ENCODE peak calls at places on chromosomes 2 and 18, in ten cellular contexts. One of them, this sample, is unnamed.
A peak's percentile ranks its signal among the peaks of the same experiment; 100 is the strongest.

GRCh38 chr18:36993068-36993467 is 164.1 kb downstream of the KIAA1328 start:
- DNase-seq in foreskin fibroblast: peak; percentile 48
- DNase-seq in RWPE2: no peak
- DNase-seq in fibroblast of mammary gland: peak; percentile 54
- DNase-seq in activated CD4-positive, alpha-beta T cell treated with anti-CD3 and anti-CD28 coated beads for 36 hours: no peak
- DNase-seq in stimulated activated naive CD4-positive, alpha-beta T cell: no peak
- DNase-seq in stimulated activated CD4-positive, alpha-beta T cell treated with anti-CD3 and anti-CD28 coated beads, Interleukin-4, amount 100 ng/mL, for 1 hour: no peak
- DNase-seq in dorsolateral prefrontal cortex: no peak
- DNase-seq in activated T-cell treated with anti-CD3 and anti-CD28 coated beads for 1 hour: no peak
- DNase-seq in mucosa of descending colon: no peak
- DNase-seq in this sample: no peak

GRCh38 chr18:48896875-48897511 is 53.8 kb downstream of the SMAD7 start:
- DNase-seq in foreskin fibroblast: peak; percentile 63
- DNase-seq in RWPE2: peak; percentile 69
- DNase-seq in fibroblast of mammary gland: peak; percentile 67
- DNase-seq in activated CD4-positive, alpha-beta T cell treated with anti-CD3 and anti-CD28 coated beads for 36 hours: peak; percentile 44
- DNase-seq in stimulated activated naive CD4-positive, alpha-beta T cell: no peak
- DNase-seq in stimulated activated CD4-positive, alpha-beta T cell treated with anti-CD3 and anti-CD28 coated beads, Interleukin-4, amount 100 ng/mL, for 1 hour: no peak
- DNase-seq in dorsolateral prefrontal cortex: peak; percentile 55
- DNase-seq in activated T-cell treated with anti-CD3 and anti-CD28 coated beads for 1 hour: no peak
- DNase-seq in mucosa of descending colon: peak; percentile 58
- DNase-seq in this sample: peak; percentile 90

GRCh38 chr2:148048475-148049221 is 27.8 kb downstream of the MBD5 start:
- DNase-seq in foreskin fibroblast: no peak
- DNase-seq in RWPE2: no peak
- DNase-seq in fibroblast of mammary gland: peak; percentile 37
- DNase-seq in activated CD4-positive, alpha-beta T cell treated with anti-CD3 and anti-CD28 coated beads for 36 hours: no peak
- DNase-seq in stimulated activated naive CD4-positive, alpha-beta T cell: no peak
- DNase-seq in stimulated activated CD4-positive, alpha-beta T cell treated with anti-CD3 and anti-CD28 coated beads, Interleukin-4, amount 100 ng/mL, for 1 hour: no peak
- DNase-seq in dorsolateral prefrontal cortex: no peak
- DNase-seq in activated T-cell treated with anti-CD3 and anti-CD28 coated beads for 1 hour: no peak
- DNase-seq in mucosa of descending colon: no peak
- DNase-seq in this sample: no peak

GRCh38 chr2:45681675-45682074 is 30.2 kb downstream of the PRKCE start:
- DNase-seq in foreskin fibroblast: peak; percentile 86
- DNase-seq in RWPE2: no peak
- DNase-seq in fibroblast of mammary gland: peak; percentile 94
- DNase-seq in activated CD4-positive, alpha-beta T cell treated with anti-CD3 and anti-CD28 coated beads for 36 hours: peak; percentile 5
- DNase-seq in stimulated activated naive CD4-positive, alpha-beta T cell: no peak
- DNase-seq in stimulated activated CD4-positive, alpha-beta T cell treated with anti-CD3 and anti-CD28 coated beads, Interleukin-4, amount 100 ng/mL, for 1 hour: no peak
- DNase-seq in dorsolateral prefrontal cortex: no peak
- DNase-seq in activated T-cell treated with anti-CD3 and anti-CD28 coated beads for 1 hour: no peak
- DNase-seq in mucosa of descending colon: no peak
- DNase-seq in this sample: no peak

GRCh38 chr2:130286983-130287655 is 55.6 kb upstream of the IMP4 start:
- DNase-seq in foreskin fibroblast: no peak
- DNase-seq in RWPE2: no peak
- DNase-seq in fibroblast of mammary gland: no peak
- DNase-seq in activated CD4-positive, alpha-beta T cell treated with anti-CD3 and anti-CD28 coated beads for 36 hours: no peak
- DNase-seq in stimulated activated naive CD4-positive, alpha-beta T cell: no peak
- DNase-seq in stimulated activated CD4-positive, alpha-beta T cell treated with anti-CD3 and anti-CD28 coated beads, Interleukin-4, amount 100 ng/mL, for 1 hour: no peak
- DNase-seq in dorsolateral prefrontal cortex: no peak
- DNase-seq in activated T-cell treated with anti-CD3 and anti-CD28 coated beads for 1 hour: no peak
- DNase-seq in mucosa of descending colon: no peak
- DNase-seq in this sample: no peak

GRCh38 chr2:225009768-225010167 is 32.5 kb downstream of the DOCK10 start:
- DNase-seq in foreskin fibroblast: no peak
- DNase-seq in RWPE2: no peak
- DNase-seq in fibroblast of mammary gland: no peak
- DNase-seq in activated CD4-positive, alpha-beta T cell treated with anti-CD3 and anti-CD28 coated beads for 36 hours: no peak
- DNase-seq in stimulated activated naive CD4-positive, alpha-beta T cell: no peak
- DNase-seq in stimulated activated CD4-positive, alpha-beta T cell treated with anti-CD3 and anti-CD28 coated beads, Interleukin-4, amount 100 ng/mL, for 1 hour: no peak
- DNase-seq in dorsolateral prefrontal cortex: no peak
- DNase-seq in activated T-cell treated with anti-CD3 and anti-CD28 coated beads for 1 hour: no peak
- DNase-seq in mucosa of descending colon: no peak
- DNase-seq in this sample: no peak

GRCh38 chr18:44098551-44099098 is 582.1 kb upstream of the SETBP1 start:
- DNase-seq in foreskin fibroblast: peak; percentile 50
- DNase-seq in RWPE2: no peak
- DNase-seq in fibroblast of mammary gland: peak; percentile 45
- DNase-seq in activated CD4-positive, alpha-beta T cell treated with anti-CD3 and anti-CD28 coated beads for 36 hours: no peak
- DNase-seq in stimulated activated naive CD4-positive, alpha-beta T cell: no peak
- DNase-seq in stimulated activated CD4-positive, alpha-beta T cell treated with anti-CD3 and anti-CD28 coated beads, Interleukin-4, amount 100 ng/mL, for 1 hour: no peak
- DNase-seq in dorsolateral prefrontal cortex: no peak
- DNase-seq in activated T-cell treated with anti-CD3 and anti-CD28 coated beads for 1 hour: no peak
- DNase-seq in mucosa of descending colon: peak; percentile 29
- DNase-seq in this sample: no peak

GRCh38 chr2:184040230-184040629 is 558.1 kb upstream of the ZNF804A start:
- DNase-seq in foreskin fibroblast: no peak
- DNase-seq in RWPE2: no peak
- DNase-seq in fibroblast of mammary gland: no peak
- DNase-seq in activated CD4-positive, alpha-beta T cell treated with anti-CD3 and anti-CD28 coated beads for 36 hours: no peak
- DNase-seq in stimulated activated naive CD4-positive, alpha-beta T cell: no peak
- DNase-seq in stimulated activated CD4-positive, alpha-beta T cell treated with anti-CD3 and anti-CD28 coated beads, Interleukin-4, amount 100 ng/mL, for 1 hour: no peak
- DNase-seq in dorsolateral prefrontal cortex: no peak
- DNase-seq in activated T-cell treated with anti-CD3 and anti-CD28 coated beads for 1 hour: no peak
- DNase-seq in mucosa of descending colon: no peak
- DNase-seq in this sample: no peak

GRCh38 chr2:25821225-25822056 is 56.8 kb downstream of the ASXL2 start:
- DNase-seq in foreskin fibroblast: no peak
- DNase-seq in RWPE2: no peak
- DNase-seq in fibroblast of mammary gland: peak; percentile 86
- DNase-seq in activated CD4-positive, alpha-beta T cell treated with anti-CD3 and anti-CD28 coated beads for 36 hours: no peak
- DNase-seq in stimulated activated naive CD4-positive, alpha-beta T cell: no peak
- DNase-seq in stimulated activated CD4-positive, alpha-beta T cell treated with anti-CD3 and anti-CD28 coated beads, Interleukin-4, amount 100 ng/mL, for 1 hour: no peak
- DNase-seq in dorsolateral prefrontal cortex: no peak
- DNase-seq in activated T-cell treated with anti-CD3 and anti-CD28 coated beads for 1 hour: no peak
- DNase-seq in mucosa of descending colon: no peak
- DNase-seq in this sample: no peak

GRCh38 chr2:138391956-138392355 is 109.6 kb upstream of the SPOPL start:
- DNase-seq in foreskin fibroblast: peak; percentile 57
- DNase-seq in RWPE2: no peak
- DNase-seq in fibroblast of mammary gland: peak; percentile 25
- DNase-seq in activated CD4-positive, alpha-beta T cell treated with anti-CD3 and anti-CD28 coated beads for 36 hours: no peak
- DNase-seq in stimulated activated naive CD4-positive, alpha-beta T cell: no peak
- DNase-seq in stimulated activated CD4-positive, alpha-beta T cell treated with anti-CD3 and anti-CD28 coated beads, Interleukin-4, amount 100 ng/mL, for 1 hour: no peak
- DNase-seq in dorsolateral prefrontal cortex: no peak
- DNase-seq in activated T-cell treated with anti-CD3 and anti-CD28 coated beads for 1 hour: no peak
- DNase-seq in mucosa of descending colon: no peak
- DNase-seq in this sample: no peak

GRCh38 chr2:10405441-10405840 is 42.7 kb downstream of the ODC1 start:
- DNase-seq in foreskin fibroblast: peak; percentile 97
- DNase-seq in RWPE2: peak; percentile 96
- DNase-seq in fibroblast of mammary gland: peak; percentile 94
- DNase-seq in activated CD4-positive, alpha-beta T cell treated with anti-CD3 and anti-CD28 coated beads for 36 hours: no peak
- DNase-seq in stimulated activated naive CD4-positive, alpha-beta T cell: no peak
- DNase-seq in stimulated activated CD4-positive, alpha-beta T cell treated with anti-CD3 and anti-CD28 coated beads, Interleukin-4, amount 100 ng/mL, for 1 hour: no peak
- DNase-seq in dorsolateral prefrontal cortex: no peak
- DNase-seq in activated T-cell treated with anti-CD3 and anti-CD28 coated beads for 1 hour: no peak
- DNase-seq in mucosa of descending colon: no peak
- DNase-seq in this sample: peak; percentile 76

GRCh38 chr18:75683426-75683825 is 255.9 kb upstream of the SMIM21 start:
- DNase-seq in foreskin fibroblast: no peak
- DNase-seq in RWPE2: no peak
- DNase-seq in fibroblast of mammary gland: no peak
- DNase-seq in activated CD4-positive, alpha-beta T cell treated with anti-CD3 and anti-CD28 coated beads for 36 hours: no peak
- DNase-seq in stimulated activated naive CD4-positive, alpha-beta T cell: no peak
- DNase-seq in stimulated activated CD4-positive, alpha-beta T cell treated with anti-CD3 and anti-CD28 coated beads, Interleukin-4, amount 100 ng/mL, for 1 hour: no peak
- DNase-seq in dorsolateral prefrontal cortex: no peak
- DNase-seq in activated T-cell treated with anti-CD3 and anti-CD28 coated beads for 1 hour: no peak
- DNase-seq in mucosa of descending colon: no peak
- DNase-seq in this sample: no peak

GRCh38 chr18:57705861-57706590 is 84.4 kb upstream of the NARS1 start:
- DNase-seq in foreskin fibroblast: no peak
- DNase-seq in RWPE2: no peak
- DNase-seq in fibroblast of mammary gland: no peak
- DNase-seq in activated CD4-positive, alpha-beta T cell treated with anti-CD3 and anti-CD28 coated beads for 36 hours: no peak
- DNase-seq in stimulated activated naive CD4-positive, alpha-beta T cell: no peak
- DNase-seq in stimulated activated CD4-positive, alpha-beta T cell treated with anti-CD3 and anti-CD28 coated beads, Interleukin-4, amount 100 ng/mL, for 1 hour: no peak
- DNase-seq in dorsolateral prefrontal cortex: no peak
- DNase-seq in activated T-cell treated with anti-CD3 and anti-CD28 coated beads for 1 hour: no peak
- DNase-seq in mucosa of descending colon: no peak
- DNase-seq in this sample: no peak

GRCh38 chr2:170201734-170202393 is 23.9 kb downstream of the MYO3B start:
- DNase-seq in foreskin fibroblast: no peak
- DNase-seq in RWPE2: no peak
- DNase-seq in fibroblast of mammary gland: no peak
- DNase-seq in activated CD4-positive, alpha-beta T cell treated with anti-CD3 and anti-CD28 coated beads for 36 hours: no peak
- DNase-seq in stimulated activated naive CD4-positive, alpha-beta T cell: no peak
- DNase-seq in stimulated activated CD4-positive, alpha-beta T cell treated with anti-CD3 and anti-CD28 coated beads, Interleukin-4, amount 100 ng/mL, for 1 hour: no peak
- DNase-seq in dorsolateral prefrontal cortex: no peak
- DNase-seq in activated T-cell treated with anti-CD3 and anti-CD28 coated beads for 1 hour: no peak
- DNase-seq in mucosa of descending colon: no peak
- DNase-seq in this sample: no peak

GRCh38 chr2:102100371-102101096 is 42.0 kb upstream of the IL1R1 start:
- DNase-seq in foreskin fibroblast: peak; percentile 51
- DNase-seq in RWPE2: no peak
- DNase-seq in fibroblast of mammary gland: peak; percentile 96
- DNase-seq in activated CD4-positive, alpha-beta T cell treated with anti-CD3 and anti-CD28 coated beads for 36 hours: peak; percentile 57
- DNase-seq in stimulated activated naive CD4-positive, alpha-beta T cell: no peak
- DNase-seq in stimulated activated CD4-positive, alpha-beta T cell treated with anti-CD3 and anti-CD28 coated beads, Interleukin-4, amount 100 ng/mL, for 1 hour: no peak
- DNase-seq in dorsolateral prefrontal cortex: no peak
- DNase-seq in activated T-cell treated with anti-CD3 and anti-CD28 coated beads for 1 hour: no peak
- DNase-seq in mucosa of descending colon: no peak
- DNase-seq in this sample: no peak

GRCh38 chr2:33531345-33532059 is 55.1 kb downstream of the RASGRP3 start:
- DNase-seq in foreskin fibroblast: peak; percentile 65
- DNase-seq in RWPE2: no peak
- DNase-seq in fibroblast of mammary gland: peak; percentile 57
- DNase-seq in activated CD4-positive, alpha-beta T cell treated with anti-CD3 and anti-CD28 coated beads for 36 hours: no peak
- DNase-seq in stimulated activated naive CD4-positive, alpha-beta T cell: no peak
- DNase-seq in stimulated activated CD4-positive, alpha-beta T cell treated with anti-CD3 and anti-CD28 coated beads, Interleukin-4, amount 100 ng/mL, for 1 hour: no peak
- DNase-seq in dorsolateral prefrontal cortex: no peak
- DNase-seq in activated T-cell treated with anti-CD3 and anti-CD28 coated beads for 1 hour: no peak
- DNase-seq in mucosa of descending colon: no peak
- DNase-seq in this sample: no peak

This sample was measured in lower lobe of right lung.